ENCODE peak calls at places on chromosome 15, in four cellular contexts. N is COLO829; S is stimulated activated naive CD8-positive, alpha-beta T cell treated with anti-CD3 and anti-CD28 coated beads, Interleukin-15, Interleukin-2, amounts not matched to agents 100 U/mL and 50 U/mL, for 24 hours; C is GM12878. I is an unnamed sample.

GRCh38 chr15:35929740-35930444 is 383.9 kb upstream of the DPH6 start:
- DNase-seq in C (peak), N (no peak), S (no peak), I (no peak)

GRCh38 chr15:68820205-68820588 is 498 bp downstream of the ANP32A start:
- DNase-seq in S (peak), C (no peak), N (no peak), I (peak)

GRCh38 chr15:41438206-41438605 is 21.3 kb downstream of the RTF1 start:
- DNase-seq in S (no peak), N (no peak), C (no peak), I (no peak)

GRCh38 chr15:51155016-51155580 is 60.4 kb upstream of the TNFAIP8L3 start:
- DNase-seq in S (no peak), N (no peak), C (no peak), I (no peak)

GRCh38 chr15:77840962-77841361 is 208.2 kb upstream of the LINGO1 start:
- DNase-seq in C (no peak), S (no peak), N (no peak), I (no peak)

GRCh38 chr15:95132774-95133173 is 901.4 kb downstream of the MCTP2 start:
- DNase-seq in N (no peak), S (no peak), C (no peak), I (no peak)

GRCh38 chr15:31300208-31300661 is 26.4 kb upstream of the KLF13 start:
- DNase-seq in C (no peak), N (no peak), S (no peak), I (no peak)

GRCh38 chr15:65400760-65401606 is 21.8 kb downstream of the IGDCC4 start:
- DNase-seq in S (peak), C (no peak), N (peak), I (peak)

GRCh38 chr15:90439946-90440345 is 51.9 kb downstream of the IQGAP1 start:
- DNase-seq in S (no peak), N (no peak), C (no peak), I (no peak)

GRCh38 chr15:78340243-78341056 is at the start of gene CRABP1:
- DNase-seq in C (no peak), N (no peak), S (peak), I (no peak)

GRCh38 chr15:99165020-99165790 is 60.3 kb downstream of the SYNM start:
- DNase-seq in C (no peak), N (no peak), S (no peak), I (no peak)

GRCh38 chr15:63353261-63353660 is 28.4 kb downstream of the CA12 start:
- DNase-seq in N (no peak), S (no peak), C (no peak), I (no peak)

GRCh38 chr15:31365655-31366127 is 39.1 kb downstream of the KLF13 start:
- DNase-seq in S (peak), N (no peak), C (no peak), I (peak)

GRCh38 chr15:25863067-25863967 is at the start of gene ATP10A:
- DNase-seq in N (no peak), S (peak), C (no peak), I (peak)

GRCh38 chr15:75493732-75494131 is 42.2 kb upstream of the SIN3A start:
- DNase-seq in N (no peak), C (no peak), S (no peak), I (no peak)

GRCh38 chr15:91192285-91193058 is 92.4 kb downstream of the SV2B start:
- DNase-seq in C (no peak), S (no peak), N (no peak), I (no peak)

GRCh38 chr15:66938114-66938830 is 127.1 kb upstream of the SMAD3 start:
- DNase-seq in S (no peak), C (no peak), N (no peak), I (no peak)

GRCh38 chr15:50997371-50998051 is 89.0 kb downstream of the AP4E1 start:
- DNase-seq in C (no peak), S (no peak), N (no peak), I (no peak)

GRCh38 chr15:66508293-66508883 is 3.3 kb downstream of the ZWILCH start:
- DNase-seq in S (no peak), C (peak), N (no peak), I (no peak)

GRCh38 chr15:74789171-74789627 is 7.3 kb downstream of the CSK start:
- DNase-seq in C (no peak), S (peak), N (no peak), I (no peak)

GRCh38 chr15:31296304-31297220 is 30.1 kb upstream of the KLF13 start:
- DNase-seq in N (no peak), C (no peak), S (no peak), I (no peak)

GRCh38 chr15:90933310-90933709 is 961 bp upstream of the HDDC3 start:
- DNase-seq in C (no peak), N (no peak), S (no peak), I (no peak)

GRCh38 chr15:70775160-70775559 is 11.8 kb upstream of the UACA start:
- DNase-seq in S (no peak), C (no peak), N (no peak), I (no peak)

GRCh38 chr15:55907797-55908196 is 85.6 kb downstream of the NEDD4 start:
- DNase-seq in C (no peak), N (peak), S (no peak), I (no peak)